ENCODE peak calls at places on chromosomes 16 and 17, in eight cellular contexts. A, D, V, B, Y, C, T and K are unnamed samples.

GRCh38 chr17:78828470-78829185 is 12.0 kb downstream of the USP36 start:
- DNase-seq in T (peak; percentile 33), D (no peak), V (no peak), B (peak; percentile 89), Y (no peak), A (no peak), C (no peak), K (peak; percentile 24)

GRCh38 chr16:56673916-56674315 is 4.3 kb downstream of the MT1H start:
- DNase-seq in T (no peak), A (no peak), D (peak; percentile 19), V (peak; percentile 66), Y (peak; percentile 68), C (no peak), B (peak; percentile 86), K (peak; percentile 52)

GRCh38 chr17:15185625-15185991 is 79.5 kb downstream of the PMP22 start:
- DNase-seq in Y (peak; percentile 69), D (no peak), C (peak; percentile 64), A (peak; percentile 53), T (no peak), V (peak; percentile 54), B (no peak), K (no peak)

GRCh38 chr16:51041546-51041945 is 109.5 kb downstream of the SALL1 start:
- DNase-seq in Y (no peak), B (no peak), A (no peak), T (no peak), C (no peak), D (no peak), V (no peak), K (no peak)

GRCh38 chr16:56874800-56875199 is 9.8 kb downstream of the SLC12A3 start:
- DNase-seq in T (peak; percentile 84), D (no peak), B (peak; percentile 57), A (no peak), C (no peak), Y (peak; percentile 80), V (peak; percentile 59), K (no peak)

GRCh38 chr17:6427284-6427781 is 7.6 kb downstream of the AIPL1 start:
- DNase-seq in B (no peak), C (no peak), D (no peak), T (no peak), V (no peak), Y (no peak), A (no peak), K (no peak)

GRCh38 chr17:72661093-72661944 is 431.2 kb downstream of the SLC39A11 start:
- DNase-seq in C (no peak), A (no peak), D (no peak), V (peak; percentile 54), T (peak; percentile 53), B (peak; percentile 91), Y (peak; percentile 61), K (no peak)

GRCh38 chr17:77609553-77610517 is 348.7 kb upstream of the TNRC6C start:
- DNase-seq in A (no peak), C (peak; percentile 65), V (no peak), D (peak; percentile 82), Y (no peak), B (no peak), T (no peak), K (no peak)

GRCh38 chr17:39099686-39100293 is 51.6 kb downstream of the PLXDC1 start:
- DNase-seq in Y (peak; percentile 17), B (no peak), V (no peak), A (peak; percentile 90), D (no peak), T (peak; percentile 71), C (no peak), K (no peak)

GRCh38 chr17:3766783-3767182 is 34.2 kb downstream of the ITGAE start:
- DNase-seq in A (no peak), C (peak; percentile 28), D (no peak), Y (no peak), T (no peak), V (no peak), B (no peak), K (no peak)
- H3K4me1 ChIP-seq in A (no peaks in the 10 kb centered on the region), C (no peaks in the 10 kb centered on the region), D (peaks cover 12% of the 10 kb centered on the region), Y (no peaks in the 10 kb centered on the region), T (no peaks in the 10 kb centered on the region), V (no peaks in the 10 kb centered on the region), B (no peaks in the 10 kb centered on the region), K (no peaks in the 10 kb centered on the region)

DNA sequence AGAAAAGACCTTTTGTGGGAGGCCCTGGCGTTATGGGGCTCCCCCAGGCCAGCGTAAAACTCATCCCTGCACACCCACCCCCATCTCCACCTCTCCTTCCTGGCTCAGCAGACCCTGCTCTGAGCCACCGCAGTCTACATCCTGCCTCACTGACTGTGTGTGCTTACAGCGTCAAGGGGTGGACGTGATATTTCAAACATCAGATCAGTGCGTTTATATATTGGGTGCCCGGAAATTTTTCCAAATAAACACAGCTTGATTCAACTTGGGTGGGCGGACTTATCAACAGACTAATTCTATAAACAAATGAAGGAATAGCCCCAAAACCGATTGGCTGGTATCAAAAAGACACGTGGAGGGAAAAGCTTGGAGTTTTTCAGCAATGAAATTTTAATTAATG is 293 bp upstream of the FOXL1 start:
- DNase-seq in T (no peak), A (no peak), Y (no peak), V (no peak), D (no peak), C (no peak), B (no peak), K (no peak)
- H3K4me1 ChIP-seq in T (no peaks in the 10 kb centered on the region), A (peaks cover 16% of the 10 kb centered on the region), Y (peaks cover 24% of the 10 kb centered on the region), V (no peaks in the 10 kb centered on the region), D (peaks cover 11% of the 10 kb centered on the region), C (no peaks in the 10 kb centered on the region), B (peaks cover 7% of the 10 kb centered on the region), K (peaks cover 8% of the 10 kb centered on the region)

GRCh38 chr17:2962729-2963128 is 100.7 kb downstream of the OR1D5 start:
- DNase-seq in V (no peak), A (no peak), Y (no peak), B (no peak), T (no peak), C (no peak), D (no peak), K (no peak)
- H3K4me1 ChIP-seq in V (no peaks in the 10 kb centered on the region), A (peaks cover 23% of the 10 kb centered on the region), Y (peaks cover 37% of the 10 kb centered on the region), B (no peaks in the 10 kb centered on the region), T (peaks cover 22% of the 10 kb centered on the region), C (no peaks in the 10 kb centered on the region), D (peaks cover 7% of the 10 kb centered on the region), K (peaks cover 26% of the 10 kb centered on the region)

DNA sequence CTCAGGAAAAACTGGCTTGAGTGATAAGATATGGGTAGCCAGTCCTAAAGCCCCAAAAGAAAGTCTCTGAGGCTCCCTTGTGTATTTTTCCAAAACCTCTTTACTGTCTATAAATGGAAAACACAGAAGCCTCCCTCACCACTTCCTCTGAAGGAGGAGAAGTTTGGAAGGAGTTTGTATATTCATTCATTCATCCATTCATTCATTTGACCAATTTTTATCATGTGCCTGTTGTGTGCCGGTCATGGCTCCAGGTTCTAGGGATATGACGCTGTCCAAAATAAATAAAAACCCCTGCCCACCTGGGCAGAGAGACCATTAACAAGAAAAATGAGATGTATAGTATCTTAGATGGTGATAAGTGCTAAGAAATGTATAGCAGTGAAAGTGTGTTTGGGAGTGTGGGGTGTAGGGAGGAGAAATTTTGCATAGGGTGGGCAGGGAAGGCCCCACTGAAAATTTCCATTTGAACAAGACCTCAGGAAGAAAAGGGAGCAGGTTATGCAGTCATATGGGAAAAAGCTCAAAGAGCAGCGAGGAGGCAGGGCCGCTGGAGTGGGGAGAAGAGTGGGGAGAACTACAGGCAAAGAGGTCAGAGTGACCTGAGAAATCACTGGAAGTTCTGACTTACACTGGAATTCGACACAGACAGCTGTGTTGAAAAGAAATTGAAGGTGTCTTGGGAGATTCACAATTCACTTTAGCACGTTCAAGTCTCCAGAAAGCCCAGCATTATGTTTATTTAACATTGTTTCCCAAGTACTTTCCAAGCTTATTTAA is 6.1 kb upstream of the WIPI1 start:
- DNase-seq in D (no peak), Y (no peak), T (no peak), A (no peak), V (no peak), B (no peak), C (no peak), K (no peak)
- H3K4me1 ChIP-seq in D (peaks cover 64% of the 10 kb centered on the region), Y (peaks cover 33% of the 10 kb centered on the region), T (peaks cover 15% of the 10 kb centered on the region), A (peaks cover 20% of the 10 kb centered on the region), V (no peaks in the 10 kb centered on the region), B (peaks cover 4% of the 10 kb centered on the region), C (no peaks in the 10 kb centered on the region), K (no peaks in the 10 kb centered on the region)

GRCh38 chr17:65102235-65102634 is 34.9 kb upstream of the RGS9 start:
- DNase-seq in C (no peak), D (no peak), V (no peak), Y (no peak), B (no peak), A (no peak), T (no peak), K (no peak)
- H3K4me1 ChIP-seq in C (peaks cover 4% of the 10 kb centered on the region), D (peaks cover 41% of the 10 kb centered on the region), V (no peaks in the 10 kb centered on the region), Y (peaks cover 34% of the 10 kb centered on the region), B (no peaks in the 10 kb centered on the region), A (peaks cover 25% of the 10 kb centered on the region), T (peaks cover 3% of the 10 kb centered on the region), K (no peaks in the 10 kb centered on the region)

DNA sequence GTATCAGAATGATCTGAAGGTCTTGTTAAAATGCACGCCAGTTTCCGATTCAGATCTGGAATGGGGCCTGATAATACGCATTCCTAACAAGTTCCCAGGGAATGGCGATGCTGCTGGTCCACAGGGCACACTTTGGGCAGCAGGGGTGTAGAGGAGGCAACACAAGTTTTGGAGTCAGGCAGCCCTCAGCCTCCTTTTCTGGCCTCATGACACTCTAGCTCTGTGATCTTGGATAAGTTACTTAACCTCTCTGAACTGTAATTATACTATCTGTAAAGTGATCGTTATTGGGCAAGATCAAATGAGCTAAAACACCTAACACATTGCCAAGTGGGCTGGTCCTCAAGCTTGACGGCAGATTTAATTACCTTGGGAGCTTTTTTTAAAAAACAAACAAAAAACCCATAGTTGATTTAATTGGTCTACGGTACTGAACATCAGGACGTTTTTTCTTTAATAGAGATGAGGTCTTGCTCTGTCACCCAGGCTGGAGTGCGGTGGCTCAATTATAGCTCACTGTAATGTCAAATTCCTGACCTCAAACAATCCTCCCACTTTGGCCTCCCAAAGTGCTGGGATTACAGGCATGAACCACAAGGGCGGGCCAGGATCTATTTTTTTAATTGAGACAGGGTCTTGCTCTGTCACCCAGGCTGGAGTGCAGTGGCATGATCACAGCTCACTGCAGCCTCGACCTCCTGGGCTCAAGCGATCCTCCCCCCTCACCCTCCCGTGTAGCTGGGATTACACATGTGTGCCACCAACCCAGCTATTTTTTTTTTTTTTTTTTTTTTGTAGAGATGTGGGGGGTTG is 10.0 kb upstream of the MRPS23 start:
- DNase-seq in D (no peak), T (no peak), A (no peak), V (no peak), B (no peak), Y (no peak), C (no peak), K (no peak)
- H3K4me1 ChIP-seq in D (peaks cover 7% of the 10 kb centered on the region), T (peaks cover 19% of the 10 kb centered on the region), A (peaks cover 34% of the 10 kb centered on the region), V (peaks cover 4% of the 10 kb centered on the region), B (peaks cover 23% of the 10 kb centered on the region), Y (peaks cover 51% of the 10 kb centered on the region), C (no peaks in the 10 kb centered on the region), K (peaks cover 22% of the 10 kb centered on the region)

DNA sequence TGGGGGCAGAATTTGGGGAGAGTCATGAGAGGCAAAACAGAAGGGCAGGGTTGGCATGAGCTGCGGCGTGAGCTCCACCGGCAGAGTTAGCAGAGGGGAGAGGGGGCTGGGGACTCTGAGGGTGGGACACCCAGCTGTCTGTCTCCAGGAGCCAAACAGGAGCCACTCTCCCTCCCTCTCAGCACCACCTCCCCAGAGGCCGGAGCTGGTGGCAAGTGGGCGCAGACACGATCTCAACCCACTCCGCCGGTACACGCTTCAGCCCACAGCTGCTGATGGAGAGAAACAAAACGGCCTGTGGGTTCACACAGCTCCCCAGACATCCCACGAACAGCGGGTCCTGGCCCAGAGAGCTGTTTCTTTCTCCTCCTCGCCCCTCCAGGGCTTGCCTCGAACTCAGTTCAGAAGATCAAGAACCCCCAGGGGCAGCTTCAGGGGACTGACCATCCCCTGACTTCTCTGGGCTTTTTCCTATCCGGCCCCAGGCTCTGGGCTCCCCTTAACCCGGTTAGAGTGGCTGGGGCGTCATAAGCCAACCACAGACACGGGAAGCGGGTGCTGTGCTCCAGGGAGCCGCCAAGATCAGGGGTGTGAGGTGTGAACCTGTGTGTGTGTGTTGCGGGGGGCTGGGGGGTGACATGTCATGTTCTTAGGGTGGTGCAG is 7.6 kb downstream of the RHBDF2 start:
- DNase-seq in D (peak; percentile 52), T (no peak), Y (no peak), C (no peak), V (no peak), B (no peak), A (no peak), K (no peak)
- H3K4me1 ChIP-seq in D (peaks cover 91% of the 10 kb centered on the region), T (peaks cover 13% of the 10 kb centered on the region), Y (peaks cover 62% of the 10 kb centered on the region), C (no peaks in the 10 kb centered on the region), V (peaks cover 12% of the 10 kb centered on the region), B (no peaks in the 10 kb centered on the region), A (peaks cover 55% of the 10 kb centered on the region), K (peaks cover 21% of the 10 kb centered on the region)